ENCODE peak calls at places on chromosomes 7 and 10, in seven cellular contexts. B is heart left ventricle, S is spleen, D is IMR-90, K is endothelial cell of umbilical vein, H is HCT116, L is K562. U is an unnamed sample.
A peak's percentile ranks its signal among the peaks of the same experiment; 100 is the strongest.

GRCh38 chr10:133135116-133135465 is 24.9 kb upstream of the KNDC1 start:
- DNase-seq in B (no peak), D (no peak), L (no peak), K (no peak), H (no peak), S (no peak), U (no peak)

GRCh38 chr7:39609084-39609461 is 14.3 kb upstream of the RALA start:
- DNase-seq in K (peak; percentile 89), S (no peak), D (peak; percentile 83), H (no peak), L (no peak), B (peak; percentile 20), U (no peak)

GRCh38 chr10:110857265-110858158 is 14.2 kb upstream of the PDCD4 start:
- DNase-seq in L (peak; percentile 57), H (no peak), B (no peak), S (no peak), D (peak; percentile 84), K (peak; percentile 14), U (peak; percentile 73)

GRCh38 chr7:139811106-139811505 is 18.0 kb upstream of the TBXAS1 start:
- DNase-seq in S (no peak), H (no peak), B (no peak), K (no peak), D (peak; percentile 69), L (no peak), U (no peak)

GRCh38 chr10:33134011-33134751 is 176.2 kb upstream of the ITGB1 start:
- DNase-seq in B (no peak), H (peak; percentile 99), L (no peak), D (peak; percentile 88), S (no peak), K (peak; percentile 90), U (no peak)

GRCh38 chr7:148982596-148983219 is 45.6 kb downstream of the PDIA4 start:
- DNase-seq in L (no peak), H (no peak), K (peak; percentile 39), D (peak; percentile 53), S (peak; percentile 76), B (no peak), U (no peak)

GRCh38 chr10:62637249-62638061 is 167.1 kb upstream of the ADO start:
- DNase-seq in K (peak; percentile 3), S (peak; percentile 81), H (no peak), D (peak; percentile 61), L (no peak), B (peak; percentile 29), U (peak; percentile 12)

GRCh38 chr7:131692131-131692960 is 135.9 kb upstream of the PODXL start:
- DNase-seq in B (peak; percentile 39), D (peak; percentile 7), H (peak; percentile 23), S (no peak), K (peak; percentile 54), L (peak; percentile 96), U (peak; percentile 67)

GRCh38 chr7:120989571-120990220 is 1.2 kb downstream of the CPED1 start:
- DNase-seq in D (peak; percentile 38), K (no peak), B (peak; percentile 37), S (peak; percentile 67), L (no peak), H (no peak), U (no peak)

GRCh38 chr10:123147635-123148413 is at the start of gene HMX2:
- DNase-seq in S (peak; percentile 74), L (no peak), H (no peak), K (no peak), D (no peak), B (no peak), U (peak; percentile 24)

GRCh38 chr7:92749327-92749730 is 87.0 kb downstream of the CDK6 start:
- DNase-seq in B (no peak), H (no peak), L (no peak), K (no peak), S (no peak), D (peak; percentile 64), U (no peak)

GRCh38 chr7:41696323-41696916 is 6.5 kb downstream of the INHBA start:
- DNase-seq in K (peak; percentile 94), B (peak; percentile 70), L (peak; percentile 45), S (peak; percentile 85), H (peak; percentile 39), D (peak; percentile 88), U (peak; percentile 28)

GRCh38 chr10:87942884-87943527 is 79.6 kb downstream of the PTEN start:
- DNase-seq in B (no peak), D (peak; percentile 82), K (no peak), L (no peak), H (no peak), S (no peak), U (no peak)

GRCh38 chr10:103896225-103896624 is 21.8 kb downstream of the STN1 start:
- DNase-seq in L (no peak), D (peak; percentile 46), S (no peak), K (peak; percentile 66), H (peak; percentile 45), B (no peak), U (no peak)

GRCh38 chr10:88097092-88097894 is 233.9 kb downstream of the PTEN start:
- DNase-seq in B (no peak), D (peak; percentile 68), K (no peak), S (no peak), H (no peak), L (no peak), U (peak; percentile 30)

GRCh38 chr7:1142051-1142635 is 17.9 kb downstream of the ZFAND2A start:
- DNase-seq in H (no peak), B (no peak), L (no peak), S (peak; percentile 52), D (no peak), K (no peak), U (no peak)

GRCh38 chr7:3922175-3922635 is 621.2 kb downstream of the SDK1 start:
- DNase-seq in K (peak; percentile 78), S (no peak), D (peak; percentile 90), B (peak; percentile 18), L (peak; percentile 32), H (peak; percentile 72), U (peak; percentile 16)

GRCh38 chr7:64463636-64464375 is 99.1 kb downstream of the ZNF680 start:
- DNase-seq in D (peak; percentile 4), L (peak; percentile 32), K (no peak), B (peak; percentile 86), H (no peak), S (no peak), U (no peak)

GRCh38 chr7:7966141-7966734 is 2.4 kb upstream of the GLCCI1 start:
- DNase-seq in K (no peak), S (no peak), L (no peak), H (no peak), B (no peak), D (no peak), U (no peak)

GRCh38 chr7:7968544-7969305 is at the start of gene GLCCI1:
- DNase-seq in S (peak; percentile 99), K (peak; percentile 98), D (peak; percentile 95), B (peak; percentile 97), L (peak; percentile 95), H (peak; percentile 92), U (peak; percentile 98)

GRCh38 chr7:7969306-7970112 is 913 bp downstream of the GLCCI1 start:
- DNase-seq in S (peak; percentile 91), K (peak; percentile 61), L (no peak), H (no peak), B (peak; percentile 26), D (peak; percentile 40), U (peak; percentile 81)

GRCh38 chr7:7970113-7970619 is 1.6 kb downstream of the GLCCI1 start:
- DNase-seq in B (no peak), D (no peak), L (no peak), H (no peak), K (no peak), S (no peak), U (no peak)

GRCh38 chr7:7967909-7968543 is 570 bp upstream of the GLCCI1 start:
- DNase-seq in S (no peak), B (no peak), D (no peak), H (no peak), K (no peak), L (no peak), U (no peak)
- TF ChIP-seq POLR2A in S (peak; percentile 25), B (no peak), D (peak; percentile 2), H (no peak), K (no peak), L (no peak), U (peak; percentile 89)

GRCh38 chr7:102306916-102307677 is 20.4 kb downstream of the SH2B2 start:
- DNase-seq in L (no peak), B (no peak), H (no peak), K (no peak), D (peak; percentile 78), S (peak; percentile 95), U (no peak)
- TF ChIP-seq POLR2A in L (no peak), B (no peak), H (no peak), K (no peak), D (no peak), S (no peak), U (no peak)

GRCh38 chr10:68600041-68600778 is 40.1 kb downstream of the TET1 start:
- DNase-seq in B (peak; percentile 61), H (peak; percentile 70), S (peak; percentile 86), K (peak; percentile 86), L (peak; percentile 65), D (peak; percentile 87), U (peak; percentile 58)
- TF ChIP-seq POLR2A in B (no peak), H (peak; percentile 21), S (no peak), K (peak; percentile 61), L (no peak), D (no peak), U (peak; percentile 57)

GRCh38 chr7:55477781-55478374 is 94.4 kb downstream of the VOPP1 start:
- DNase-seq in K (no peak), D (peak; percentile 96), B (no peak), L (no peak), S (peak; percentile 55), H (no peak), U (no peak)

GRCh38 chr7:55476071-55476803 is 96.1 kb downstream of the VOPP1 start:
- DNase-seq in H (no peak), K (no peak), D (peak; percentile 88), S (peak; percentile 57), B (no peak), L (no peak), U (no peak)

GRCh38 chr7:55478700-55479099 is 93.6 kb downstream of the VOPP1 start:
- DNase-seq in D (no peak), B (no peak), L (no peak), S (peak; percentile 51), H (no peak), K (no peak), U (no peak)

GRCh38 chr7:55474944-55475911 is 97.1 kb downstream of the VOPP1 start:
- DNase-seq in L (no peak), K (no peak), B (no peak), S (peak; percentile 70), D (no peak), H (no peak), U (no peak)

DNA sequence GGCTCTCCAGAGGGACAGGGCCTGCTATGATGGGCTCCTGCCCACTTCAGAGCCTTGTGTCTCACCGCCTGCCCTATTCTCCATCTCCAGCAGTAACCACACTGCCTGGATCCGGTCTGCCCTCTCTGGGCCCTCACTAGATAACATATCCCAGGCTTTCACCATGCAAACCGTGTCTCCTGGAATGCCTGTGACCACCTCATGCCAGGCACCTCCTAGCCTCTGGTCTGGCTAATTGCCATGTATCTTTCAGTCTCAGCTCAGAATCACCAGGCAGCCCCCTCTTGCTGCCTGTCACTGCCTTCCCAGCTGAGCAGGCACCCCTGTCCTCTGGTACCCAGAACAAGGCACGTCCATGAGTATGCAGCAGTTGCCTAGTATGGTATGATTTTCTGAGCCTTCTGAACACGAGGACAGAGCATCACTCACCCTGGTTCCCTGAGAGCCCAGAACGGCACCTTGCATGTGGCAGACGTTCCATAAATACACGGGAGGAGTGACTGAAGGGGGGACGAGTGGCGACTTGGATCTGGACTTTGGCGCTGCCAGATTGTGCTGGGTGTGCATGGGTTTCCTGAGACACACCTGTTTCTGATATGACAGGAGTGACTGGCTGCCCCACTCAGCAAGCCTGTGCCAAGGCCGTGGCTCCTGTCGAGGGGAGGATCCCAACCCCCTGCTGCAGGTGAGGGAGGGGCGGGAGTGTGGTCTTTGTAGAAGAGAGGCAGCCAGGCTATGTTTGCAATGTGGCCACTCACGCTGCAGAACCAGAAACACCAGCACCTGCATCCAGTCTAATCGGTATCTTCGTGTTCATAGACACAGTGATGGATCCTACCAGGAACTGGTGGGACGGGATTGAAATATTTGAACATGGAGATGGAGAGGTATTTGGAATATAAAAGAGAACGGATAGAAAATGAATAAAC is 95.2 kb downstream of the VOPP1 start:
- DNase-seq in D (no peak), K (no peak), B (no peak), H (no peak), L (no peak), S (peak; percentile 58), U (no peak)
- TF ChIP-seq POLR2A in D (no peak), K (no peak), B (no peak), H (no peak), L (no peak), S (no peak), U (no peak)

U was measured in erythroblast.